ENCODE peak calls at places on chromosome 19, in ten cellular contexts. L, O, S, Y, X, D, V, E, H and J are unnamed samples.

GRCh38 chr19:56111601-56112312 is 9.3 kb downstream of the ZNF787 start:
- DNase-seq in Y (no peak), V (no peak), X (peak; percentile 65), S (peak; percentile 20), O (peak; percentile 67), H (peak; percentile 93), L (peak; percentile 12), E (peak; percentile 38), D (peak; percentile 41), J (no peak)

GRCh38 chr19:33047422-33047821 is 17.3 kb downstream of the RHPN2 start:
- DNase-seq in E (no peak), X (no peak), H (no peak), Y (no peak), D (no peak), V (peak; percentile 71), O (no peak), L (no peak), S (no peak), J (no peak)

GRCh38 chr19:15769586-15769985 is 17.9 kb upstream of the OR10H5 start:
- DNase-seq in S (no peak), O (no peak), L (no peak), H (peak; percentile 38), D (no peak), V (no peak), Y (no peak), X (no peak), E (no peak), J (no peak)

GRCh38 chr19:33390120-33390907 is 16.8 kb downstream of the CEBPG start:
- DNase-seq in D (no peak), V (no peak), L (no peak), S (no peak), Y (no peak), X (no peak), O (peak; percentile 27), H (no peak), E (no peak), J (no peak)

GRCh38 chr19:30649934-30650614 is 277.9 kb downstream of the ZNF536 start:
- DNase-seq in E (peak; percentile 14), S (no peak), H (no peak), V (no peak), X (peak; percentile 36), D (no peak), Y (no peak), L (no peak), O (peak; percentile 74), J (peak; percentile 44)

GRCh38 chr19:19578241-19578640 is 40.2 kb downstream of the CILP2 start:
- DNase-seq in Y (no peak), H (no peak), V (no peak), O (no peak), E (no peak), S (no peak), L (no peak), X (no peak), D (no peak), J (no peak)

GRCh38 chr19:5997371-5997770 is 19.4 kb upstream of the RANBP3 start:
- DNase-seq in O (no peak), H (no peak), S (no peak), L (no peak), V (no peak), D (no peak), Y (no peak), X (no peak), E (no peak), J (peak; percentile 38)

GRCh38 chr19:32581704-32582164 is 744 bp downstream of the PDCD5 start:
- DNase-seq in H (no peak), O (no peak), V (peak; percentile 23), L (no peak), S (no peak), Y (no peak), D (no peak), X (peak; percentile 25), E (no peak), J (peak; percentile 41)

GRCh38 chr19:1221904-1222255 is 15.9 kb downstream of the CBARP start:
- DNase-seq in O (no peak), V (no peak), H (no peak), Y (no peak), L (no peak), S (no peak), X (no peak), D (no peak), E (no peak), J (no peak)